ENCODE peak calls at places on chromosomes 5 and 9, in eight cellular contexts. A is IMR-90, H is upper lobe of left lung, S is adrenal gland, X is ovary, E is heart left ventricle, I is A549, L is stomach. P is an unnamed sample.

GRCh38 chr5:3428355-3428754 is 167.3 kb upstream of the IRX1 start:
- DNase-seq in I (no peak), A (no peak), L (no peak), E (no peak), H (no peak), S (no peak), X (no peak), P (no peak)

GRCh38 chr5:159316519-159317383 is 13.5 kb downstream of the IL12B start:
- DNase-seq in I (peak; percentile 60), H (peak; percentile 41), X (no peak), A (peak; percentile 67), L (peak; percentile 52), S (peak; percentile 34), E (peak; percentile 20), P (peak; percentile 46)

GRCh38 chr5:69350664-69351063 is 18.1 kb upstream of the CCDC125 start:
- DNase-seq in L (no peak), X (no peak), S (no peak), H (no peak), I (no peak), E (no peak), A (no peak), P (no peak)

GRCh38 chr9:4262735-4263141 is 37.1 kb downstream of the GLIS3 start:
- DNase-seq in I (peak; percentile 51), L (no peak), X (no peak), E (no peak), A (peak; percentile 87), S (no peak), H (no peak), P (no peak)

GRCh38 chr5:110017854-110018253 is 328.1 kb downstream of the MAN2A1 start:
- DNase-seq in I (no peak), L (no peak), E (no peak), S (no peak), X (no peak), H (no peak), A (no peak), P (no peak)

GRCh38 chr9:84228130-84228735 is 112.3 kb downstream of the SLC28A3 start:
- DNase-seq in A (no peak), L (no peak), X (no peak), S (no peak), I (no peak), H (no peak), E (no peak), P (no peak)

GRCh38 chr5:114367029-114367428 is 5.2 kb downstream of the KCNN2 start:
- DNase-seq in I (no peak), L (no peak), H (no peak), S (no peak), X (no peak), A (peak; percentile 65), E (no peak), P (no peak)

GRCh38 chr5:135433626-135434426 is 13.3 kb downstream of the DCANP1 start:
- DNase-seq in A (peak; percentile 56), E (no peak), S (no peak), X (peak; percentile 21), H (no peak), I (no peak), L (no peak), P (peak; percentile 33)

GRCh38 chr5:173753307-173754168 is 134.6 kb upstream of the CPEB4 start:
- DNase-seq in A (peak; percentile 72), S (peak; percentile 86), X (no peak), L (no peak), E (peak; percentile 61), H (peak; percentile 68), I (no peak), P (no peak)

GRCh38 chr9:104780796-104781395 is 17.0 kb downstream of the NIPSNAP3B start:
- DNase-seq in A (peak; percentile 32), S (no peak), L (no peak), I (peak; percentile 21), E (no peak), H (no peak), X (no peak), P (no peak)

GRCh38 chr9:109765821-109766220 is 14.2 kb upstream of the PALM2AKAP2 start:
- DNase-seq in E (no peak), L (no peak), S (no peak), I (no peak), H (no peak), X (no peak), A (no peak), P (no peak)

GRCh38 chr5:141713616-141714309 is 31.7 kb upstream of the ARAP3 start:
- DNase-seq in A (no peak), E (no peak), X (no peak), H (no peak), L (no peak), S (no peak), I (no peak), P (no peak)

GRCh38 chr5:1523793-1524480 is at the start of gene LPCAT1:
- DNase-seq in E (peak; percentile 87), H (peak; percentile 81), I (peak; percentile 62), X (peak; percentile 86), L (peak; percentile 79), S (peak; percentile 78), A (peak; percentile 60), P (peak; percentile 86)

GRCh38 chr5:54704341-54704740 is 186.8 kb downstream of the SNX18 start:
- DNase-seq in A (peak; percentile 81), E (no peak), S (no peak), H (no peak), X (no peak), L (no peak), I (no peak), P (no peak)

GRCh38 chr5:58886315-58887207 is 303.7 kb downstream of the RAB3C start:
- DNase-seq in S (peak; percentile 68), I (peak; percentile 77), H (peak; percentile 68), A (peak; percentile 57), E (peak; percentile 54), L (peak; percentile 67), X (peak; percentile 70), P (peak; percentile 63)

GRCh38 chr5:1817261-1818043 is 16.2 kb downstream of the NDUFS6 start:
- DNase-seq in L (no peak), A (no peak), S (no peak), X (peak; percentile 17), H (no peak), I (no peak), E (no peak), P (no peak)

GRCh38 chr5:6576861-6577501 is 55.9 kb downstream of the NSUN2 start:
- DNase-seq in S (peak; percentile 30), X (no peak), A (peak; percentile 52), H (no peak), L (no peak), E (no peak), I (peak; percentile 41), P (no peak)

GRCh38 chr5:88875609-88876234 is 7.3 kb downstream of the MEF2C start:
- DNase-seq in S (no peak), A (no peak), L (no peak), X (no peak), I (no peak), H (no peak), E (no peak), P (no peak)

GRCh38 chr9:16417749-16418148 is 452.7 kb downstream of the BNC2 start:
- DNase-seq in E (no peak), S (no peak), I (no peak), A (peak; percentile 45), H (no peak), X (no peak), L (no peak), P (no peak)

GRCh38 chr5:3590253-3590966 is 5.2 kb upstream of the IRX1 start:
- DNase-seq in E (no peak), X (no peak), H (no peak), A (no peak), L (no peak), S (no peak), I (no peak), P (no peak)

GRCh38 chr9:76921161-76921560 is 15.2 kb upstream of the PRUNE2 start:
- DNase-seq in L (no peak), H (no peak), X (no peak), E (no peak), S (no peak), A (no peak), I (no peak), P (no peak)

GRCh38 chr5:73799401-73799972 is 173.5 kb downstream of the ARHGEF28 start:
- DNase-seq in H (no peak), S (no peak), L (no peak), X (no peak), I (no peak), E (no peak), A (no peak), P (no peak)

GRCh38 chr5:51378415-51378777 is 4.9 kb upstream of the ISL1 start:
- DNase-seq in E (no peak), X (no peak), H (no peak), L (no peak), S (no peak), A (no peak), I (no peak), P (no peak)
- H3K4me3 ChIP-seq in E (no peak overlapping the region), X (no peak overlapping the region), H (no peak overlapping the region), L (peak overlapping the region; percentile 81), S (no peak overlapping the region), A (no peak overlapping the region), I (no peak overlapping the region), P (no peak overlapping the region)

GRCh38 chr5:82396871-82397514 is 118.8 kb upstream of the RPS23 start:
- DNase-seq in X (peak; percentile 59), H (peak; percentile 61), L (peak; percentile 53), E (peak; percentile 79), S (peak; percentile 82), A (peak; percentile 99), I (peak; percentile 23), P (peak; percentile 62)
- TF ChIP-seq CTCF in X (no peak), H (no peak), L (no peak), E (no peak), S (no peak), A (no peak), I (no peak), P (no peak)

GRCh38 chr9:95508968-95509850 is 7.6 kb downstream of the PTCH1 start:
- DNase-seq in I (peak; percentile 59), H (peak; percentile 84), X (peak; percentile 91), L (peak; percentile 81), E (peak; percentile 88), S (peak; percentile 88), A (peak; percentile 92), P (peak; percentile 88)
- TF ChIP-seq POLR2A in I (no peak), H (no peak), X (no peak), L (no peak), E (no peak), S (no peak), A (no peak), P (no peak)

DNA sequence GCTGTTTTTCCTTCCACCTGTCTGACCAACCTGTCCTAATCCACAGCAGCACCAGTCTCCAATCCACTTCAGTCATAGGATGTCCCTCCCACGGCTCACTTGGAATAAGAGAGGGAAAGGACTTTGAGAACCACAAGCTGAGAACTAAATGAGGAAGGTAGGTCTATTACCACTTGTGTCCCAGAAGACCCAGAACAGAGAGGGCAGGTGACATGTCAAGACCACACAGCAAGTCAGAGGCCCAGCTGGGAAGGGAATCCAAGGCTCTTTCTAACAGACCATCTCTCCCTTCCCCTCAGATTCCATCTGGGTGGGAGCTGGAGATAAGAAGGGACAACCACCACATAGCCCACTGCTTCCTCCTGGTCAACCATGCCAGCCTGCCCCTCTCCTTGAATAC is 14.6 kb downstream of the ANXA6 start:
- DNase-seq in L (no peak), A (no peak), I (no peak), E (no peak), S (no peak), H (no peak), X (no peak), P (no peak)
- H3K4me3 ChIP-seq in L (no peak overlapping the region), A (no peak overlapping the region), I (no peak overlapping the region), E (no peak overlapping the region), S (no peak overlapping the region), H (no peak overlapping the region), X (no peak overlapping the region), P (no peak overlapping the region)